ENCODE peak calls at places on chromosome 17, in ten cellular contexts. E, C, T, H, I, J, K, Y, R and S are unnamed samples.

GRCh38 chr17:58789160-58789559 is 33.5 kb downstream of the PPM1E start:
- DNase-seq in T (no peak), C (no peak), K (no peak), J (no peak), E (no peak), H (no peak), I (no peak), R (no peak), Y (no peak), S (no peak)

GRCh38 chr17:14942511-14943185 is 322.5 kb downstream of the PMP22 start:
- DNase-seq in R (no peak), E (no peak), T (no peak), J (no peak), C (no peak), H (no peak), I (no peak), K (no peak), Y (peak), S (no peak)

GRCh38 chr17:68048996-68049395 is 13.5 kb downstream of the KPNA2 start:
- DNase-seq in R (no peak), I (peak), E (no peak), H (no peak), T (no peak), K (no peak), Y (no peak), J (no peak), C (no peak), S (peak)

GRCh38 chr17:66667491-66668030 is 167.4 kb upstream of the CACNG5 start:
- DNase-seq in K (no peak), T (no peak), E (peak), H (peak), J (no peak), Y (no peak), I (no peak), R (no peak), C (no peak), S (no peak)

GRCh38 chr17:18018411-18018921 is 20.5 kb downstream of the ATPAF2 start:
- DNase-seq in E (no peak), J (no peak), H (no peak), K (no peak), Y (no peak), T (no peak), C (no peak), I (no peak), R (no peak), S (no peak)

GRCh38 chr17:78421534-78422266 is 43.3 kb downstream of the PGS1 start:
- DNase-seq in J (peak), K (peak), C (peak), I (peak), T (peak), H (peak), E (peak), R (peak), Y (peak), S (peak)

GRCh38 chr17:27415090-27415795 is 41.0 kb upstream of the KSR1 start:
- DNase-seq in T (no peak), H (no peak), R (no peak), J (no peak), Y (no peak), K (peak), E (no peak), C (no peak), I (no peak), S (no peak)

GRCh38 chr17:50107790-50108414 is 12.8 kb downstream of the PDK2 start:
- DNase-seq in K (no peak), H (no peak), R (no peak), T (no peak), I (no peak), C (no peak), E (no peak), Y (peak), J (no peak), S (no peak)

GRCh38 chr17:67729903-67730302 is 12.2 kb downstream of the NOL11 start:
- DNase-seq in R (no peak), T (no peak), C (no peak), H (no peak), I (no peak), J (no peak), Y (no peak), E (no peak), K (no peak), S (no peak)

GRCh38 chr17:57357392-57357784 is 101.1 kb downstream of the MSI2 start:
- DNase-seq in K (no peak), C (no peak), H (no peak), R (peak), Y (no peak), I (no peak), T (no peak), E (no peak), J (no peak), S (no peak)

GRCh38 chr17:78378225-78379133 is at the start of gene PGS1:
- DNase-seq in E (no peak), J (peak), K (peak), I (peak), H (peak), R (peak), Y (peak), C (peak), T (peak), S (peak)

GRCh38 chr17:7294614-7295153 is at the start of gene YBX2:
- DNase-seq in C (no peak), E (no peak), T (peak), H (peak), I (peak), R (peak), K (peak), Y (peak), J (peak), S (peak)

GRCh38 chr17:62708587-62708986 is 81.1 kb downstream of the MRC2 start:
- DNase-seq in C (no peak), J (no peak), I (peak), H (no peak), R (no peak), T (no peak), E (no peak), Y (no peak), K (no peak), S (no peak)

GRCh38 chr17:1629647-1630310 is 1.1 kb upstream of the SLC43A2 start:
- DNase-seq in R (peak), J (peak), H (peak), K (peak), C (no peak), E (peak), T (peak), I (peak), Y (no peak), S (no peak)

GRCh38 chr17:20189322-20189721 is 180.2 kb downstream of the SPECC1 start:
- DNase-seq in E (no peak), J (no peak), T (no peak), Y (no peak), H (no peak), R (no peak), I (peak), K (peak), C (peak), S (no peak)

GRCh38 chr17:75535871-75536270 is 10.4 kb downstream of the LLGL2 start:
- DNase-seq in Y (no peak), R (no peak), E (no peak), K (no peak), T (no peak), H (no peak), J (no peak), I (no peak), C (no peak), S (no peak)

GRCh38 chr17:49516190-49516589 is 21.1 kb downstream of the NGFR start:
- DNase-seq in J (no peak), I (no peak), K (peak), R (no peak), C (no peak), Y (no peak), H (no peak), T (no peak), E (no peak), S (no peak)

GRCh38 chr17:16085066-16085699 is 85.6 kb downstream of the TTC19 start:
- DNase-seq in H (no peak), J (no peak), C (no peak), I (no peak), Y (peak), E (no peak), T (no peak), K (peak), R (no peak), S (no peak)

GRCh38 chr17:77882040-77882439 is 76.5 kb upstream of the TNRC6C start:
- DNase-seq in K (no peak), R (no peak), H (no peak), T (no peak), J (no peak), C (no peak), Y (no peak), I (no peak), E (no peak), S (no peak)

GRCh38 chr17:2749784-2750181 is 331 bp upstream of the CCDC92B start:
- DNase-seq in K (peak), C (peak), E (peak), J (peak), H (peak), I (peak), T (peak), Y (peak), R (peak), S (no peak)

GRCh38 chr17:80125656-80126448 is 21.1 kb downstream of the EIF4A3 start:
- DNase-seq in Y (peak), J (no peak), E (no peak), H (no peak), I (no peak), R (no peak), C (no peak), T (no peak), K (peak), S (no peak)

GRCh38 chr17:49633762-49634486 is 44.0 kb downstream of the SPOP start:
- DNase-seq in H (no peak), E (no peak), C (no peak), I (no peak), R (no peak), T (no peak), J (no peak), Y (no peak), K (no peak), S (no peak)

GRCh38 chr17:9587969-9588656 is 11.7 kb downstream of the CFAP52 start:
- DNase-seq in C (no peak), T (no peak), Y (no peak), E (no peak), H (no peak), I (no peak), J (no peak), K (no peak), R (no peak), S (no peak)